ENCODE peak calls at places on chromosomes 11 and 22, in six cellular contexts. One of them, this sample, is unnamed.

GRCh38 chr11:14318581-14318981 is 40.4 kb downstream of the RRAS2 start:
- DNase-seq in IMR-90: peak; percentile 37
- DNase-seq in ovary: no peak
- DNase-seq in heart left ventricle: no peak
- DNase-seq in cardiac muscle cell: no peak
- DNase-seq in thoracic aorta: no peak
- DNase-seq in this sample: no peak

GRCh38 chr22:44187652-44188230 is 7.0 kb downstream of the PARVG start:
- DNase-seq in IMR-90: no peak
- DNase-seq in ovary: no peak
- DNase-seq in heart left ventricle: no peak
- DNase-seq in cardiac muscle cell: no peak
- DNase-seq in thoracic aorta: no peak
- DNase-seq in this sample: no peak

GRCh38 chr11:111777094-111778046 is 11.2 kb upstream of the PPP2R1B start:
- DNase-seq in IMR-90: peak; percentile 82
- DNase-seq in ovary: peak; percentile 49
- DNase-seq in heart left ventricle: no peak
- DNase-seq in cardiac muscle cell: peak; percentile 89
- DNase-seq in thoracic aorta: no peak
- DNase-seq in this sample: no peak

GRCh38 chr11:87722756-87723599 is 452.3 kb downstream of the RAB38 start:
- DNase-seq in IMR-90: peak; percentile 2
- DNase-seq in ovary: no peak
- DNase-seq in heart left ventricle: no peak
- DNase-seq in cardiac muscle cell: peak; percentile 19
- DNase-seq in thoracic aorta: no peak
- DNase-seq in this sample: no peak

GRCh38 chr11:59106363-59107336 is at the start of gene FAM111B:
- DNase-seq in IMR-90: peak; percentile 91
- DNase-seq in ovary: peak; percentile 72
- DNase-seq in heart left ventricle: peak; percentile 88
- DNase-seq in cardiac muscle cell: peak; percentile 91
- DNase-seq in thoracic aorta: peak; percentile 35
- DNase-seq in this sample: peak; percentile 82

GRCh38 chr11:118911880-118912741 is 13.6 kb downstream of the BCL9L start:
- DNase-seq in IMR-90: peak; percentile 93
- DNase-seq in ovary: peak; percentile 95
- DNase-seq in heart left ventricle: peak; percentile 87
- DNase-seq in cardiac muscle cell: peak; percentile 89
- DNase-seq in thoracic aorta: peak; percentile 80
- DNase-seq in this sample: peak; percentile 97

GRCh38 chr11:104487035-104487775 is 323.3 kb upstream of the PDGFD start:
- DNase-seq in IMR-90: peak; percentile 30
- DNase-seq in ovary: no peak
- DNase-seq in heart left ventricle: no peak
- DNase-seq in cardiac muscle cell: peak; percentile 44
- DNase-seq in thoracic aorta: no peak
- DNase-seq in this sample: no peak

GRCh38 chr11:31887180-31887579 is 76.1 kb upstream of the PAX6 start:
- DNase-seq in IMR-90: no peak
- DNase-seq in ovary: no peak
- DNase-seq in heart left ventricle: no peak
- DNase-seq in cardiac muscle cell: no peak
- DNase-seq in thoracic aorta: no peak
- DNase-seq in this sample: no peak

GRCh38 chr11:129951201-129951882 is 51.3 kb downstream of the PRDM10 start:
- DNase-seq in IMR-90: no peak
- DNase-seq in ovary: no peak
- DNase-seq in heart left ventricle: no peak
- DNase-seq in cardiac muscle cell: peak; percentile 41
- DNase-seq in thoracic aorta: no peak
- DNase-seq in this sample: no peak

GRCh38 chr11:77236901-77237300 is 64.6 kb downstream of the GDPD4 start:
- DNase-seq in IMR-90: peak; percentile 66
- DNase-seq in ovary: no peak
- DNase-seq in heart left ventricle: no peak
- DNase-seq in cardiac muscle cell: no peak
- DNase-seq in thoracic aorta: no peak
- DNase-seq in this sample: no peak

GRCh38 chr22:32558681-32559355 is 84.2 kb downstream of the FBXO7 start:
- DNase-seq in IMR-90: peak; percentile 79
- DNase-seq in ovary: peak; percentile 59
- DNase-seq in heart left ventricle: peak; percentile 60
- DNase-seq in cardiac muscle cell: peak; percentile 39
- DNase-seq in thoracic aorta: peak; percentile 72
- DNase-seq in this sample: peak; percentile 87

GRCh38 chr22:49027122-49027670 is 800.5 kb downstream of the BRD1 start:
- DNase-seq in IMR-90: no peak
- DNase-seq in ovary: no peak
- DNase-seq in heart left ventricle: peak; percentile 21
- DNase-seq in cardiac muscle cell: no peak
- DNase-seq in thoracic aorta: no peak
- DNase-seq in this sample: no peak

GRCh38 chr22:35589071-35589735 is 27.9 kb downstream of the MB start:
- DNase-seq in IMR-90: peak; percentile 77
- DNase-seq in ovary: peak; percentile 39
- DNase-seq in heart left ventricle: no peak
- DNase-seq in cardiac muscle cell: peak; percentile 79
- DNase-seq in thoracic aorta: no peak
- DNase-seq in this sample: no peak

GRCh38 chr11:9566561-9567063 is 6.9 kb upstream of the WEE1 start:
- DNase-seq in IMR-90: peak; percentile 88
- DNase-seq in ovary: peak; percentile 54
- DNase-seq in heart left ventricle: no peak
- DNase-seq in cardiac muscle cell: peak; percentile 97
- DNase-seq in thoracic aorta: no peak
- DNase-seq in this sample: no peak

GRCh38 chr11:45165386-45165785 is 18.9 kb downstream of the PRDM11 start:
- DNase-seq in IMR-90: no peak
- DNase-seq in ovary: no peak
- DNase-seq in heart left ventricle: no peak
- DNase-seq in cardiac muscle cell: no peak
- DNase-seq in thoracic aorta: no peak
- DNase-seq in this sample: no peak

GRCh38 chr11:134271978-134272377 is 4.2 kb upstream of the GLB1L3 start:
- DNase-seq in IMR-90: no peak
- DNase-seq in ovary: no peak
- DNase-seq in heart left ventricle: no peak
- DNase-seq in cardiac muscle cell: no peak
- DNase-seq in thoracic aorta: no peak
- DNase-seq in this sample: peak; percentile 3

GRCh38 chr22:43501951-43502874 is 90.4 kb downstream of the MPPED1 start:
- DNase-seq in IMR-90: no peak
- DNase-seq in ovary: no peak
- DNase-seq in heart left ventricle: no peak
- DNase-seq in cardiac muscle cell: no peak
- DNase-seq in thoracic aorta: no peak
- DNase-seq in this sample: no peak

GRCh38 chr11:10181811-10182210 is 112.2 kb downstream of the SBF2 start:
- DNase-seq in IMR-90: peak; percentile 36
- DNase-seq in ovary: no peak
- DNase-seq in heart left ventricle: no peak
- DNase-seq in cardiac muscle cell: peak; percentile 71
- DNase-seq in thoracic aorta: no peak
- DNase-seq in this sample: no peak

GRCh38 chr11:134447696-134448095 is 35.7 kb upstream of the B3GAT1 start:
- DNase-seq in IMR-90: no peak
- DNase-seq in ovary: no peak
- DNase-seq in heart left ventricle: no peak
- DNase-seq in cardiac muscle cell: no peak
- DNase-seq in thoracic aorta: no peak
- DNase-seq in this sample: no peak

GRCh38 chr11:12767022-12767421 is 92.8 kb downstream of the TEAD1 start:
- DNase-seq in IMR-90: no peak
- DNase-seq in ovary: no peak
- DNase-seq in heart left ventricle: no peak
- DNase-seq in cardiac muscle cell: no peak
- DNase-seq in thoracic aorta: no peak
- DNase-seq in this sample: no peak

GRCh38 chr11:12439615-12440014 is 62.2 kb downstream of the PARVA start:
- DNase-seq in IMR-90: no peak
- DNase-seq in ovary: no peak
- DNase-seq in heart left ventricle: no peak
- DNase-seq in cardiac muscle cell: no peak
- DNase-seq in thoracic aorta: no peak
- DNase-seq in this sample: no peak

GRCh38 chr11:120660024-120660565 is 148.5 kb downstream of the GRIK4 start:
- DNase-seq in IMR-90: peak; percentile 36
- DNase-seq in ovary: peak; percentile 28
- DNase-seq in heart left ventricle: no peak
- DNase-seq in cardiac muscle cell: peak; percentile 38
- DNase-seq in thoracic aorta: no peak
- DNase-seq in this sample: no peak

GRCh38 chr11:19938051-19938856 is 222.0 kb downstream of the DBX1 start:
- DNase-seq in IMR-90: peak; percentile 54
- DNase-seq in ovary: no peak
- DNase-seq in heart left ventricle: no peak
- DNase-seq in cardiac muscle cell: peak; percentile 72
- DNase-seq in thoracic aorta: no peak
- DNase-seq in this sample: peak; percentile 69
- TF ChIP-seq CTCF in IMR-90: peak; percentile 74
- TF ChIP-seq CTCF in ovary: no peak
- TF ChIP-seq CTCF in heart left ventricle: peak; percentile 69
- TF ChIP-seq CTCF in cardiac muscle cell: peak; percentile 92
- TF ChIP-seq CTCF in thoracic aorta: peak; percentile 82
- TF ChIP-seq CTCF in this sample: peak; percentile 61

DNA sequence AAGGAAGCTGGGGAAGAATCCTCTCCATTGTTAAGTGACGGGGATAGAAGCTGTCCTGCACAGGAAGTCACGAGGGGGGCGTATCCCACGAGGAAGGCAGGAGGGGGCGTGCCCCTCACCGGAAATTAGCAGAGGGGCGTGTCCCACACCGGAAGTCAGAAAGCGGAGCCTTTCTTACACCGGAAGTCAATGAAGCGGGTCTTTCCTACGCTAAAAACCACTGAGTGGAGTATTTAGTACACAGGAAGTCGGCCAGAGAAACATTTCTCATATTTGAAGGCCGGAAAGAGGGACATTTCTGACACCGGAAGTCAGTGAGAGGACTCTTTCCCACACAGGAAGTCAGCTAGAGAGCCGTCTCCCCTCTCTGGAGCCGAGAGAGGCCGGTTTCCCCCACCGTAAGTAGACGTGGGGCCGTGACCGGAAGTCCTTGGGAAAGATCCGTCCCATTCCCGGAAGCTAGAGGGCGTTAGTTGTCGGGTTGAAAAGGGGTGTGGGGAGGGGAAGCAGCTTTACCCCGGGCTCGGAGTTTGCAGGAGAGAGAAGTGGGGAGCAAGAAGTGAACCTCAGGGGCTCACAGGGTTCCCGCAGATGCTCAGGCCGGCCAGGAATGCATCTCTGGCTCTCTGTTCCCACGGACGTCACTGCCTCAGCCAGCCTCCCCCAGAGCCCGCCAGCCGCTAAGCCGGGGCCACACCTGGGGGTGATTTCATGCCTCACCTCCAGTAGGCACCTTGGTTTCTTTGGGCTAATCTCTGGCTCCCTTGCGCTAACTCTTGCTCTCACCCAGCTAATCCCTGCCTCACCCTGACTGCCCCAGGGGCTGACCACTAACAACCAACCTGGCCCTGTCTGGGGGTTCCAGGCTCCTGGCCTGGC is 15.4 kb downstream of the MIAT start:
- DNase-seq in IMR-90: peak; percentile 94
- DNase-seq in ovary: peak; percentile 94
- DNase-seq in heart left ventricle: peak; percentile 95
- DNase-seq in cardiac muscle cell: peak; percentile 96
- DNase-seq in thoracic aorta: peak; percentile 82
- DNase-seq in this sample: peak; percentile 95
- TF ChIP-seq CTCF in IMR-90: peak; percentile 62
- TF ChIP-seq CTCF in ovary: peak; percentile 34
- TF ChIP-seq CTCF in heart left ventricle: peak; percentile 70
- TF ChIP-seq CTCF in cardiac muscle cell: peak; percentile 69
- TF ChIP-seq CTCF in thoracic aorta: peak; percentile 7
- TF ChIP-seq CTCF in this sample: no peak

DNA sequence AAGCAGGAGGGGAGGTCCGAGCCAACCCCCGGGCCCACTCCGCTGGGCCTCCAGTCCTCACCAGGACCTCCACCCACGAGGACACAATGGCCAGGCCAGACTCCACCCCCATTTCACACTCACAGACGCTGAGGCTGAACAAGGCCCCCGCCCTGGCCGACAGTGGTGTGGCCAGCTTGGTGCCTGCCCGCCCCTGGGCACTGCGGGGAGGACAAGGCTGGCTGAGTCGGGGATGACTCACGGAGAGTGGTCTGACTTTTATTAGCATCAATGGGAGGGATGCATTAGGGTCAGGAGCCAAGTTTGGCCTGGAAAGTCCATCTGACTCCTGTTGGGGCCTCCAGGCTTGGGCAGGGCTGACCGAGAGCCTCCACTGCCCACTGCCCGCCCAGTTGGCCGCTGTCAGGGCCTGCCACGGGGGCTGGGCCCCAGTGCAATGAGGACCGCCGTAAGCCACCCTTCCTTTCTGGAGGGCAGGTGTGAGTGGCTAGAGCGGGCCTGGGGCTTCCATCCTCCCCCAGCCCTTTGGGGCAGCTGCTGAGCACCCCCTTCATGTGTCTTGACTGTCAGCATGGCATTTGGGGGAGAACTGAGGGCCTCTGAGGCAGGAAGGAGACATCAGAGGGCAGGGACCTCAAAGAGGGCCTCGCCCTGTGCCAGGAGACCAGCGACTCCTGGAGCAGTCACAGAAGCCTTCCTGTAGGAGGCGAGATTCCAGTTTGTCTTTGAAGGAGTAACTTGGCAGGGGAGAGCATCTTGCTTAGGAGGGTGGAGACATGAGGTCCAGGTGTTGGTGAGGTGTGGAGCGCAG is 10.6 kb downstream of the TSPAN32 start:
- DNase-seq in IMR-90: peak; percentile 49
- DNase-seq in ovary: peak; percentile 28
- DNase-seq in heart left ventricle: no peak
- DNase-seq in cardiac muscle cell: peak; percentile 40
- DNase-seq in thoracic aorta: no peak
- DNase-seq in this sample: peak; percentile 81
- TF ChIP-seq CTCF in IMR-90: no peak
- TF ChIP-seq CTCF in ovary: no peak
- TF ChIP-seq CTCF in heart left ventricle: no peak
- TF ChIP-seq CTCF in cardiac muscle cell: no peak
- TF ChIP-seq CTCF in thoracic aorta: no peak
- TF ChIP-seq CTCF in this sample: no peak

DNA sequence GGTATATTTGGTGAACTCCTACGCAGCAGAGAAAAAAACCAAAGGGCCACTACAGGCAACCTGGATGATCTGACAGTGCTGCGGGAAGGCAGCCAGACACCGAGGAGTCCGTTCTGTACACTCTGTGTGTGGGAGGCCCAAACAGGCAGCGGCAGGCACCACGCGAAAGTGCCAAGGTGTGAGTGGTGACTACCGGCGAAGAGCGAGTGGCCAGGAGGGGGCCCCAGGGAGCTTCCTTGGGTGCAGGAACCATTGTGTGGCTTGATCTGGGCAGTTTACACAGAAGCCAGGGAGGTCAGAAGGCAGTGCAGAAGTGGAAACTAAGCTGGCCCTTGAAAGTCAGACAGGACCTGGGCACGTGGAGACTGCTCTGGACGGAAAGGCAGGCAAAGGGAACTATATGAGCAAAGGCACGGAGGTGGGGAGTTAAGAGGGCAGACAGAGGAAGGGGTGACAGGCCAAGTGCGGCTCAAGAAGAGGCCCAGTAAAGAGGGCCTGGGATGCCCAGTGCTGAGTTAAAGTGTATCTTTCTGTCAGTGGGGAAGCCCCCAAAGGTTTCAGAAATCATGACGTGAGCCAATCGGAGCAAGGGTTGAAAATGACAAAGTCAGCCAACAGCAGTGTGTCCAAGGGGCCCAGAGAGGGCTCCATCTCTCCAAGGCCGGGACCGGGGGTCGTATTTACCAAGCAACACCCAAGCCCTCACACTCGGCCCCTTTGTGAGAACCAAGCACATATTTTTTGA is 10.6 kb downstream of the TMEM184B start:
- DNase-seq in IMR-90: no peak
- DNase-seq in ovary: peak; percentile 60
- DNase-seq in heart left ventricle: peak; percentile 68
- DNase-seq in cardiac muscle cell: no peak
- DNase-seq in thoracic aorta: no peak
- DNase-seq in this sample: no peak
- TF ChIP-seq CTCF in IMR-90: peak; percentile 33
- TF ChIP-seq CTCF in ovary: peak; percentile 35
- TF ChIP-seq CTCF in heart left ventricle: peak; percentile 56
- TF ChIP-seq CTCF in cardiac muscle cell: peak; percentile 57
- TF ChIP-seq CTCF in thoracic aorta: peak; percentile 54
- TF ChIP-seq CTCF in this sample: peak; percentile 50

This sample was measured in coronary artery.